ENCODE peak calls at places on chromosome 20, in five cellular contexts. E is NAMALWA, G is choroid plexus epithelial cell, H is GM20000, A is AG08396. M is an unnamed sample.

GRCh38 chr20:32823078-32823477 is 3.3 kb downstream of the MAPRE1 start:
- DNase-seq in E (no peak), G (peak; percentile 88), H (no peak), A (peak; percentile 65), M (no peak)

GRCh38 chr20:54020348-54020747 is 50.0 kb downstream of the BCAS1 start:
- DNase-seq in E (no peak), G (no peak), H (no peak), A (no peak), M (no peak)

GRCh38 chr20:59242714-59243626 is 57.4 kb upstream of the EDN3 start:
- DNase-seq in E (no peak), G (no peak), H (no peak), A (no peak), M (no peak)

GRCh38 chr20:62999580-62999979 is 7.2 kb downstream of the BHLHE23 start:
- DNase-seq in E (no peak), G (no peak), H (no peak), A (no peak), M (no peak)

GRCh38 chr20:25070821-25071473 is 11.0 kb downstream of the VSX1 start:
- DNase-seq in E (no peak), G (no peak), H (no peak), A (no peak), M (no peak)

GRCh38 chr20:36218380-36219064 is 17.8 kb upstream of the AAR2 start:
- DNase-seq in E (no peak), G (no peak), H (no peak), A (no peak), M (no peak)

GRCh38 chr20:21336455-21337151 is 33.5 kb downstream of the XRN2 start:
- DNase-seq in E (no peak), G (no peak), H (no peak), A (no peak), M (no peak)

GRCh38 chr20:53786445-53787267 is 193.0 kb upstream of the ZNF217 start:
- DNase-seq in E (no peak), G (no peak), H (no peak), A (no peak), M (no peak)

GRCh38 chr20:19977373-19977770 is 39.8 kb upstream of the NAA20 start:
- DNase-seq in E (no peak), G (peak; percentile 30), H (no peak), A (peak; percentile 26), M (no peak)

GRCh38 chr20:31322504-31322903 is 14.1 kb upstream of the DEFB116 start:
- DNase-seq in E (no peak), G (no peak), H (no peak), A (no peak), M (no peak)

GRCh38 chr20:12051206-12052163 is 133.8 kb downstream of the BTBD3 start:
- DNase-seq in E (no peak), G (no peak), H (no peak), A (no peak), M (no peak)

GRCh38 chr20:63703976-63704748 is 3.6 kb downstream of the ARFRP1 start:
- DNase-seq in E (no peak), G (no peak), H (peak; percentile 6), A (no peak), M (no peak)

M was measured in NCI-H187 treated with DMSO at 0.1 percent for 48 hours.